ENCODE peak calls at places on chromosome 7, in six cellular contexts. C, N, Y, H, O and E are unnamed samples.

GRCh38 chr7:103499976-103500375 is 54.0 kb upstream of the SLC26A5 start:
- DNase-seq in H (peak), C (no peak), Y (no peak), N (peak), O (no peak), E (no peak)

GRCh38 chr7:118104812-118105441 is 79.0 kb upstream of the LSM8 start:
- DNase-seq in H (peak), N (peak), C (peak), O (peak), Y (no peak), E (no peak)

GRCh38 chr7:131948434-131949053 is 392.1 kb upstream of the PODXL start:
- DNase-seq in H (peak), Y (no peak), C (no peak), O (peak), N (no peak), E (no peak)

GRCh38 chr7:149000961-149001360 is 27.3 kb downstream of the PDIA4 start:
- DNase-seq in O (no peak), Y (no peak), N (no peak), H (no peak), C (no peak), E (no peak)

GRCh38 chr7:37363536-37364172 is 85.0 kb downstream of the ELMO1 start:
- DNase-seq in C (no peak), Y (no peak), N (no peak), H (no peak), O (no peak), E (no peak)

GRCh38 chr7:38881015-38881414 is 28.0 kb downstream of the VPS41 start:
- DNase-seq in Y (no peak), H (no peak), N (no peak), C (no peak), O (no peak), E (no peak)

GRCh38 chr7:91496251-91496820 is 232.1 kb downstream of the FZD1 start:
- DNase-seq in O (no peak), N (no peak), H (no peak), Y (no peak), C (no peak), E (no peak)

GRCh38 chr7:87056346-87056745 is 3.1 kb downstream of the ELAPOR2 start:
- DNase-seq in Y (no peak), N (peak), H (no peak), O (no peak), C (no peak), E (no peak)

GRCh38 chr7:12670759-12671545 is 16.5 kb upstream of the ARL4A start:
- DNase-seq in H (peak), C (no peak), O (no peak), Y (no peak), N (no peak), E (no peak)

GRCh38 chr7:18508441-18509427 is 13.2 kb downstream of the HDAC9 start:
- DNase-seq in Y (no peak), O (no peak), N (peak), C (peak), H (peak), E (no peak)

GRCh38 chr7:46930336-46930735 is 651.6 kb downstream of the TNS3 start:
- DNase-seq in N (peak), C (peak), O (no peak), H (peak), Y (no peak), E (no peak)

GRCh38 chr7:148561099-148561498 is 29.5 kb upstream of the C7orf33 start:
- DNase-seq in Y (no peak), N (no peak), C (no peak), H (no peak), O (no peak), E (no peak)

GRCh38 chr7:81370857-81371256 is 399.0 kb downstream of the HGF start:
- DNase-seq in C (no peak), N (peak), O (no peak), H (peak), Y (no peak), E (no peak)

GRCh38 chr7:41451826-41452225 is 251.1 kb downstream of the INHBA start:
- DNase-seq in H (peak), O (no peak), Y (no peak), N (peak), C (no peak), E (no peak)

GRCh38 chr7:46979439-46979838 is 602.5 kb downstream of the TNS3 start:
- DNase-seq in C (no peak), H (no peak), O (no peak), Y (no peak), N (no peak), E (no peak)